ENCODE peak calls at places on chromosomes 2 and 18, in four cellular contexts. K is MM.1S, M is MCF 10A, Q is DND-41. P is an unnamed sample.

GRCh38 chr2:237662671-237663093 is 35.3 kb downstream of the LRRFIP1 start:
- DNase-seq in K (peak), M (peak), Q (no peak), P (no peak)

GRCh38 chr2:32895424-32895823 is 51.3 kb upstream of the LTBP1 start:
- DNase-seq in K (no peak), M (no peak), Q (no peak), P (no peak)

GRCh38 chr2:121506187-121506586 is 24.5 kb upstream of the RNU4ATAC start:
- DNase-seq in K (no peak), M (no peak), Q (no peak), P (no peak)

GRCh38 chr2:47569658-47570398 is 166.9 kb downstream of the MSH2 start:
- DNase-seq in K (peak), M (no peak), Q (no peak), P (peak)

GRCh38 chr2:197144183-197144582 is 166.4 kb downstream of the ANKRD44 start:
- DNase-seq in K (no peak), M (no peak), Q (no peak), P (no peak)

GRCh38 chr2:215899111-215900074 is 114.0 kb downstream of the MREG start:
- DNase-seq in K (no peak), M (peak), Q (no peak), P (no peak)

GRCh38 chr2:173997269-173997668 is 32.1 kb upstream of the SP3 start:
- DNase-seq in K (peak), M (no peak), Q (no peak), P (peak)

GRCh38 chr2:236861196-236861875 is 224.4 kb upstream of the COPS8 start:
- DNase-seq in K (no peak), M (no peak), Q (no peak), P (no peak)

GRCh38 chr2:240868286-240869108 is at the start of gene AGXT:
- DNase-seq in K (no peak), M (peak), Q (no peak), P (no peak)

GRCh38 chr2:105373344-105373781 is 25.5 kb downstream of the FHL2 start:
- DNase-seq in K (peak), M (no peak), Q (no peak), P (no peak)

GRCh38 chr2:2850218-2850850 is 519.3 kb upstream of the MYT1L start:
- DNase-seq in K (no peak), M (no peak), Q (no peak), P (no peak)

GRCh38 chr2:109217362-109218086 is 88.5 kb downstream of the SH3RF3 start:
- DNase-seq in K (peak), M (peak), Q (peak), P (no peak)

GRCh38 chr2:238091426-238092060 is 8.6 kb upstream of the ESPNL start:
- DNase-seq in K (no peak), M (no peak), Q (no peak), P (no peak)

GRCh38 chr18:8812631-8813030 is 107.3 kb downstream of the MTCL1 start:
- DNase-seq in K (no peak), M (no peak), Q (no peak), P (no peak)

GRCh38 chr2:146031158-146031557 is 1511.2 kb upstream of the ZEB2 start:
- DNase-seq in K (no peak), M (peak), Q (no peak), P (no peak)

GRCh38 chr2:59182249-59182648 is 941.1 kb upstream of the FANCL start:
- DNase-seq in K (no peak), M (peak), Q (peak), P (no peak)

GRCh38 chr18:74310411-74310810 is 5.2 kb upstream of the C18orf63 start:
- DNase-seq in K (no peak), M (peak), Q (no peak), P (peak)

GRCh38 chr18:27121108-27121507 is 64.0 kb downstream of the CHST9 start:
- DNase-seq in K (no peak), M (peak), Q (no peak), P (no peak)

GRCh38 chr2:135299165-135299564 is 231.9 kb downstream of the ZRANB3 start:
- DNase-seq in K (no peak), M (no peak), Q (no peak), P (no peak)

GRCh38 chr18:22509423-22509822 is 91.7 kb upstream of the CTAGE1 start:
- DNase-seq in K (no peak), M (no peak), Q (no peak), P (no peak)

GRCh38 chr18:22517356-22517755 is 99.6 kb upstream of the CTAGE1 start:
- DNase-seq in K (no peak), M (no peak), Q (no peak), P (no peak)

GRCh38 chr18:22510697-22511096 is 93.0 kb upstream of the CTAGE1 start:
- DNase-seq in K (no peak), M (no peak), Q (no peak), P (no peak)

GRCh38 chr18:22514655-22515054 is 96.9 kb upstream of the CTAGE1 start:
- DNase-seq in K (no peak), M (no peak), Q (no peak), P (no peak)

DNA sequence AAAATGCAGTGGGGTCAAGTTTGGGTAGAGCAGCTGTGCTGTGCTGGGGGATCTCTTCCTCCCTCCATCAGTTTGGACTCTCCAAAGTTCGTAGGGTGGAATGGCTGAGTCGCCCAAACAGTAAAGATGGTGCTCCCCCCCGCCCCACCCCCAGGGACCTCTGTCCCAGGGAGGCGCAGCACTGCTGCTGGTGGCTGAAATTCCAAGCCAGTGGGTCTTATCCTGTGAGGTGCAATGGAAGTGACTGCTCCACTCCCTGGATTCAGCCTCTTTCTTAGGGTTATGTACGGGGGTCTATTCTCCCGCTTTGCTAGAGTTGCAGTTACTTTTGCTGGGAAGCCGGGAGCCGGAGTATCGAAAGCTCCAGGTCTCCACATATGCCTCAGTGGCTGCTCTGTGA is 97.5 kb upstream of the CTAGE1 start:
- DNase-seq in K (no peak), M (no peak), Q (no peak), P (no peak)
- TF ChIP-seq CTCF in K (no peak), M (no peak), Q (no peak), P (no peak)

GRCh38 chr2:132850688-132851087 is 180.7 kb upstream of the LYPD1 start:
- DNase-seq in K (no peak), M (no peak), Q (no peak), P (no peak)

GRCh38 chr2:132845339-132845738 is 175.3 kb upstream of the LYPD1 start:
- DNase-seq in K (no peak), M (no peak), Q (no peak), P (no peak)

DNA sequence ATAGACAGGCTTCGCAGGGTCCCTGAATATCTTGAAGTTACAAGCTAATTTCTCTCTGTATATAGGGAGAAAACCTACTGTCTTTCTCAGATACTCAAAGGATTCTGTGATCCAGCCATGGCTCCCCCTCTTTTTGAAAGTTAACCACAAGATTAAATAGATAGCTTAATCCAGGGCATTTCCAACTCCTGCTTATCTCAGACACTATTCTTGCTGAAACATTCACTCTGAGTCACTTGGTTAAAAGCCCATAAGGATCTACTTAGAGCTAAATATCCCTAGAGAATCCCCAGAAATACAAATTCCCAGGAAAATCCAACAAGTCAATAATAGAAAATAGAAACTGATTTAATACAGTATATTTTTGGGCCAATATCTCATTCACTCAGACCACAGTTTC is 179.1 kb upstream of the LYPD1 start:
- DNase-seq in K (no peak), M (no peak), Q (no peak), P (no peak)
- TF ChIP-seq CTCF in K (no peak), M (no peak), Q (no peak), P (no peak)

DNA sequence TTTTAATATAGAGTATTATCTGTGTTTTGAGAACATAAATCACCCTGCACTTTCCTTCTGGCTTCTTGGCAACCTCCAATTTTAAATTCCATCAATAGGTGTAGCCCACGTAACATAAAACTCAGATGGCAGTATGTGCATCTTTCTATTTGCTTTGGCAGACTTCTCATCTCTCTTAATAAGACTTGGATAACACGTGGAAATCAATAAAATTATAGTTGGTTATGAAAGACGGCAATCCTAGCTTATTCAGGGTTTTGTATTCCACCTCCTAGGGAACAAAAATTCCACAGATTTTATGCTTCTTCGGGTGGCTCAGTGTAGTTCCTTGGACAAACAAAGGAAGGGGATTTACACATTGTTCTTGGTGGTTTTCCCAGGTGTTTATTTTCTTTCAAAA is 299.3 kb downstream of the RND3 start:
- DNase-seq in K (no peak), M (peak), Q (no peak), P (no peak)
- TF ChIP-seq CTCF in K (no peak), M (no peak), Q (no peak), P (no peak)

DNA sequence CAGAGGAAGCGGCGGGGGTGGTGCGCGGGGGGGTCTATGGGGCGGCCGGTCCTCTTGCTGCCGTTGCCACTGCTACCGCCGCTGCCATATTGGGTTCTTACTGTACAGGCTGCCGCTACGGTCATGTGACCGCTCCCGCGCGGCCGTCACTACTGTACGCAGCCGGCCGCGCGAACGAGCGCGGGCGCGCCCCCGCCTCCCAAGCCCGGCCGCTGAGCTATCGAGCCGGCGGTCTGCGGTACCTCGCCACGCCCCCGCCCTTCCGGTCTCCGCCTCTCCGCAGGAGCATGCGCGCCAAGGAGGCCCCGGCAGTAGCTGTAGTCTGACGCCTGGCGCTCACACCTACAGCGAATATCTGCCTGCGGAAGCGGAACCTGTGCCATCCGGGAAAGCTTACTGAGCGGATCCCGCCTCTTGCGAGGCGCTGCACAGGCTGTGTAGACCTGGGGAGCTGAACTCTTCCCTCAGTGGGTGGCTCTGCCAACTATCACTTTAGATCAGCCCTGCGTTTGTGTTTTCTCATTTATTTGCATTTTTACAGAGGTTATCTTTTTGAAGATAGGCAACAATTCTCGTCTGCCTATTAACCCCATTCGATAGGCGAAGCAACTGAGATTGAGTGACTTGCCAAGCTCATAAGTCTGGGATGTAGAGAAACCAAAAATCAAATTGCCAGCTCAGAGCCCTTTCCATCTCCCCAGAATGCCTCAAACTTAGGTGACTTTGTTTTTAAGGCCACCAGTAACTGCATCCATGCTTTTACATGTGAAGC is at the start of gene ASXL2:
- DNase-seq in K (peak), M (peak), Q (peak), P (peak)
- TF ChIP-seq CTCF in K (no peak), M (no peak), Q (peak), P (no peak)

DNA sequence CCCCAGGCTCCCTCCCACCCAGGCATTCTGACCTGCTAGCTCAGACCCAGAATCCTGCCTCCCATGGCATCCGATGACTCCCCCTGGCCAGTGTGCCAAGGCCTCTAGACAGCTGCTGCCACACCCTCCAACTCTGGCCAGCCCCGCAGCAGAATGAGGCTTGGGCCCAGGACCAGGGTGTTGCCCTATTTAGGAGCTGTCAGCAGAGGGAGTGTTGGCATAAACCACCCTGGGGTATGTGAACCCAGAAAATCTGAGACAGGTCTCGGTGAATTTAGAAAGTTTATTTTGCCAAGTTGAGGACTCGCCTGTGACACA is 134.3 kb downstream of the KLHL29 start:
- DNase-seq in K (no peak), M (peak), Q (no peak), P (no peak)
- TF ChIP-seq CTCF in K (no peak), M (no peak), Q (no peak), P (no peak)

GRCh38 chr2:903223-903900 is 47.3 kb upstream of the SNTG2 start:
- DNase-seq in K (no peak), M (no peak), Q (no peak), P (no peak)
- TF ChIP-seq CTCF in K (no peak), M (no peak), Q (no peak), P (no peak)

P was measured in GM10248.